ENCODE peak calls at places on chromosomes 16 and 17, in six cellular contexts. Y is aorta, S is PC-9, W is colonic mucosa, Z is fibroblast of lung, F is heart left ventricle. X is an unnamed sample.

GRCh38 chr16:77965346-77965745 is 57.0 kb upstream of the CLEC3A start:
- DNase-seq in S (no peak), Z (no peak), W (no peak), Y (no peak), F (peak; percentile 50), X (no peak)

GRCh38 chr17:47763913-47764582 is 31.0 kb downstream of the TBX21 start:
- DNase-seq in Z (no peak), W (no peak), S (no peak), F (no peak), Y (no peak), X (peak; percentile 10)

GRCh38 chr16:89144681-89145080 is 26.9 kb upstream of the CDH15 start:
- DNase-seq in S (no peak), F (no peak), Y (peak; percentile 37), W (no peak), Z (no peak), X (no peak)

GRCh38 chr16:69823831-69824563 is 61.9 kb downstream of the WWP2 start:
- DNase-seq in Z (no peak), F (peak; percentile 80), W (no peak), S (no peak), Y (no peak), X (no peak)

GRCh38 chr17:76260669-76261068 is 4.5 kb upstream of the UBALD2 start:
- DNase-seq in Y (no peak), F (no peak), W (no peak), Z (no peak), S (no peak), X (no peak)

GRCh38 chr17:8859029-8859803 is 8.3 kb downstream of the PIK3R6 start:
- DNase-seq in S (no peak), Y (no peak), W (no peak), F (no peak), Z (no peak), X (no peak)

GRCh38 chr16:12757546-12757945 is 46.1 kb downstream of the CPPED1 start:
- DNase-seq in F (no peak), S (no peak), Y (no peak), Z (no peak), W (no peak), X (no peak)

GRCh38 chr17:44575408-44575807 is 18.1 kb downstream of the FZD2 start:
- DNase-seq in Z (no peak), S (no peak), Y (no peak), F (no peak), W (no peak), X (no peak)

GRCh38 chr16:51305337-51305736 is 154.3 kb upstream of the SALL1 start:
- DNase-seq in Z (no peak), S (no peak), W (no peak), Y (no peak), F (no peak), X (no peak)

GRCh38 chr17:17808706-17809432 is 27.9 kb downstream of the SREBF1 start:
- DNase-seq in Z (peak; percentile 58), F (no peak), W (no peak), S (no peak), Y (no peak), X (no peak)

GRCh38 chr17:3681057-3681456 is 12.4 kb downstream of the EMC6 start:
- DNase-seq in W (no peak), F (no peak), Z (no peak), S (no peak), Y (no peak), X (no peak)

GRCh38 chr16:1793578-1794220 is at the start of gene IGFALS:
- DNase-seq in W (peak; percentile 21), S (no peak), F (no peak), Z (no peak), Y (no peak), X (no peak)

GRCh38 chr16:31323959-31324629 is 30.9 kb upstream of the ITGAX start:
- DNase-seq in S (no peak), W (no peak), Y (no peak), Z (no peak), F (no peak), X (no peak)

GRCh38 chr16:57376313-57376818 is 4.1 kb downstream of the CX3CL1 start:
- DNase-seq in Y (no peak), F (no peak), Z (no peak), W (no peak), S (no peak), X (no peak)

GRCh38 chr16:57373117-57373947 is 1.0 kb downstream of the CX3CL1 start:
- DNase-seq in S (no peak), Y (peak; percentile 60), Z (no peak), W (no peak), F (no peak), X (no peak)

GRCh38 chr16:57371494-57372371 is 557 bp upstream of the CX3CL1 start:
- DNase-seq in Z (no peak), S (no peak), Y (peak; percentile 46), F (no peak), W (peak; percentile 55), X (no peak)

GRCh38 chr16:57374067-57374534 is 1.8 kb downstream of the CX3CL1 start:
- DNase-seq in F (no peak), Z (no peak), Y (peak; percentile 60), S (no peak), W (no peak), X (no peak)

GRCh38 chr16:57372372-57373116 is at the start of gene CX3CL1:
- DNase-seq in Y (peak; percentile 92), Z (no peak), F (peak; percentile 76), W (peak; percentile 81), S (no peak), X (no peak)
- H3K27ac ChIP-seq in Y (peak within 1 kb of the TSS; percentile 44), Z (no peak within 1 kb of the TSS), F (peak within 1 kb of the TSS; percentile 88), W (peak within 1 kb of the TSS; percentile 35), S (no peak within 1 kb of the TSS), X (no peak within 1 kb of the TSS)

GRCh38 chr17:37064166-37064565 is 115.4 kb downstream of the AATF start:
- DNase-seq in F (no peak), W (no peak), Z (no peak), S (no peak), Y (no peak), X (no peak)
- H3K27ac ChIP-seq in F (no peak overlapping the region), W (no peak overlapping the region), Z (no peak overlapping the region), S (no peak overlapping the region), Y (no peak overlapping the region), X (no peak overlapping the region)

DNA sequence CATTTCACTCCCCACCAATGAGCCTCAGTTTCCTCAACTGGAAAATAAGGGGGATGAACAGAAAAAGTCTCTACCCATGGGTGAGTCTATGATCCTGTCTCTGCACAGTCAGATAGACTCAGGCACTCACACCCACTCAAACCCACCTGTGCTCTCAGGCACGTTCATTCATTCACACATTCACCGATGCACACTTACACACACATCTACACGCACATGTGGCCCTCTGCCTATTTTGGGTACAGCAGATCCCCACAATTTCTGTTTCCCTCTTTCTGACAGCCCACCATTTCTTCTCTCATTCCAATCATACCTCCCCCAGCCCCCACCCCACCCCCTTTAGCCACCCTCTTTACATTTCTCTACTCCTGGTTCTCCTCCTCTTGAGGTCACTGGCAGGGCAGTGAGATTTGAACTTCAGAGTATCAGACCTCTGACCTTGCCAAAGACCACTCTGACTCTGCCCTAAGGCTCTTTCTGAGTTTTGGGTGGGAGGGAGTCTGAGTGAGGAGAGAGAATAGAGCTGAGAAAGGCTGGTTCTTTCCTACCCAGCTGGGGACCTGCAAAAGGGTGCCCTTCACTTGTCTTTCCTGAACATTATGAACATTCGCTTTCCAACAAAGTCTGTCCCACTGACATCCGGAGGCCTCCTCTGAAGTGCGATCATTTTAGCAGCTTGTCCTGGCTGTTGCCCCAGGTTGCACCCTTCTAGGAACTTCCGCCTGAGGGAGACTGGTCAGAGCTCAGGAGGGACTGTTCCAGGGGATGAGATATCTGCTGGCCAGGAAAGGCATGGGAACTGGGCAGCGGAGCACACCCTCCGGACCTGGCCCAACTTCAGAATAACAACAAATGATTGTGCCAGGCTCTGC is 10.1 kb upstream of the COL1A1 start:
- DNase-seq in Z (no peak), F (no peak), W (no peak), Y (peak; percentile 67), S (no peak), X (no peak)
- H3K27ac ChIP-seq in Z (peak overlapping the region; percentile 100), F (no peak overlapping the region), W (peak overlapping the region; percentile 72), Y (no peak overlapping the region), S (no peak overlapping the region), X (no peak overlapping the region)

GRCh38 chr17:14337596-14338079 is 36.8 kb downstream of the HS3ST3B1 start:
- DNase-seq in Z (no peak), W (no peak), S (no peak), F (no peak), Y (no peak), X (no peak)

GRCh38 chr17:14346801-14347200 is 45.9 kb downstream of the HS3ST3B1 start:
- DNase-seq in S (no peak), F (no peak), Z (no peak), Y (no peak), W (no peak), X (no peak)

GRCh38 chr17:14336418-14336817 is 35.5 kb downstream of the HS3ST3B1 start:
- DNase-seq in Y (no peak), W (no peak), S (no peak), Z (no peak), F (peak; percentile 37), X (no peak)

GRCh38 chr17:14341866-14342265 is 41.0 kb downstream of the HS3ST3B1 start:
- DNase-seq in S (no peak), W (no peak), Z (no peak), F (no peak), Y (no peak), X (no peak)

GRCh38 chr17:14340968-14341412 is 40.1 kb downstream of the HS3ST3B1 start:
- DNase-seq in S (no peak), Y (no peak), W (no peak), F (no peak), Z (no peak), X (no peak)
- H3K27ac ChIP-seq in S (no peak overlapping the region), Y (no peak overlapping the region), W (no peak overlapping the region), F (no peak overlapping the region), Z (no peak overlapping the region), X (no peak overlapping the region)

GRCh38 chr17:42274812-42275526 is 1.2 kb downstream of the STAT5B start:
- DNase-seq in F (no peak), Y (no peak), Z (no peak), S (no peak), W (no peak), X (no peak)

GRCh38 chr17:42272576-42272975 is 3.6 kb downstream of the STAT5B start:
- DNase-seq in Z (no peak), Y (no peak), F (no peak), S (no peak), W (no peak), X (no peak)

GRCh38 chr17:42274273-42274542 is 2.0 kb downstream of the STAT5B start:
- DNase-seq in F (no peak), S (no peak), W (no peak), Z (no peak), Y (no peak), X (no peak)

GRCh38 chr17:42272162-42272561 is 4.0 kb downstream of the STAT5B start:
- DNase-seq in Y (no peak), W (no peak), Z (no peak), F (no peak), S (no peak), X (no peak)

GRCh38 chr17:42273474-42274272 is 2.5 kb downstream of the STAT5B start:
- DNase-seq in Y (no peak), S (no peak), F (no peak), W (no peak), Z (no peak), X (no peak)
- H3K27ac ChIP-seq in Y (no peak overlapping the region), S (no peak overlapping the region), F (no peak overlapping the region), W (peak overlapping the region; percentile 3), Z (no peak overlapping the region), X (no peak overlapping the region)

DNA sequence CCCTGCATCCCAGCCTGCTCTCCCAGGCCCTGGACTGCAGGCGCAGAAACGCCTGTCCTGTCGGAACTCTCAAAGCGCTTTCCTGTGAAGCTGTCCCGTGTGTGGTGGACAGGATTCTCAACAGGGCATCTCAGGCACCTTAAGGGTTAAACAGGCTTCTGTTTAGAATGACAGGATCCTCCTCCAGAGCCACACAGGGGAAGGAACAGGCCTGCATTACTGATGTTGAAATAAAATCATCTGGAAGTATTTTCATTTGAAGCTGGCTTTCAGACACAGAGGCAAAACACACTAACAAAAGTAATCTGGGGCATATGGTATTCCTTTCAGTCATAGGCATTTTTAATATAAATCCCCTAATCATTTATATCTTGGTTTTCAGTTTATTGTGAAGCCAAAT is 7.4 kb downstream of the HS3ST3A1 start:
- DNase-seq in S (no peak), W (no peak), Y (no peak), F (no peak), Z (no peak), X (no peak)
- H3K27ac ChIP-seq in S (no peak overlapping the region), W (no peak overlapping the region), Y (no peak overlapping the region), F (no peak overlapping the region), Z (peak overlapping the region; percentile 58), X (no peak overlapping the region)